ENCODE peak calls at places on chromosomes 16 and 17, in ten cellular contexts. One of them, this sample, is unnamed.

GRCh38 chr17:73508057-73508930 is 136.0 kb downstream of the SDK2 start:
- DNase-seq in progenitor cell of endocrine pancreas: no peak
- DNase-seq in RPMI7951: no peak
- DNase-seq in NCI-H226: no peak
- DNase-seq in mesothelial cell of epicardium: no peak
- DNase-seq in left ventricle myocardium inferior: no peak
- DNase-seq in KBM-7: no peak
- DNase-seq in mammary epithelial cell: no peak
- DNase-seq in stimulated activated CD4-positive, alpha-beta T cell treated with anti-CD3 and anti-CD28 coated beads, Interleukin-12 subunit alpha, Interleukin-12 subunit beta, amount 100 ng/mL, for 48 hours: no peak
- DNase-seq in activated gamma-delta T cell treated with Interleukin-2 at 50 U/mL for 16 hours: no peak
- DNase-seq in this sample: no peak

GRCh38 chr17:40157972-40158371 is 17.6 kb downstream of the CASC3 start:
- DNase-seq in progenitor cell of endocrine pancreas: no peak
- DNase-seq in RPMI7951: no peak
- DNase-seq in NCI-H226: no peak
- DNase-seq in mesothelial cell of epicardium: no peak
- DNase-seq in left ventricle myocardium inferior: no peak
- DNase-seq in KBM-7: peak; percentile 39
- DNase-seq in mammary epithelial cell: no peak
- DNase-seq in stimulated activated CD4-positive, alpha-beta T cell treated with anti-CD3 and anti-CD28 coated beads, Interleukin-12 subunit alpha, Interleukin-12 subunit beta, amount 100 ng/mL, for 48 hours: no peak
- DNase-seq in activated gamma-delta T cell treated with Interleukin-2 at 50 U/mL for 16 hours: no peak
- DNase-seq in this sample: no peak

GRCh38 chr17:55266051-55266957 is 1.5 kb downstream of the HLF start:
- DNase-seq in progenitor cell of endocrine pancreas: no peak
- DNase-seq in RPMI7951: no peak
- DNase-seq in NCI-H226: no peak
- DNase-seq in mesothelial cell of epicardium: no peak
- DNase-seq in left ventricle myocardium inferior: no peak
- DNase-seq in KBM-7: no peak
- DNase-seq in mammary epithelial cell: no peak
- DNase-seq in stimulated activated CD4-positive, alpha-beta T cell treated with anti-CD3 and anti-CD28 coated beads, Interleukin-12 subunit alpha, Interleukin-12 subunit beta, amount 100 ng/mL, for 48 hours: no peak
- DNase-seq in activated gamma-delta T cell treated with Interleukin-2 at 50 U/mL for 16 hours: no peak
- DNase-seq in this sample: no peak

GRCh38 chr17:19796457-19796856 is 48.4 kb upstream of the ALDH3A1 start:
- DNase-seq in progenitor cell of endocrine pancreas: no peak
- DNase-seq in RPMI7951: no peak
- DNase-seq in NCI-H226: no peak
- DNase-seq in mesothelial cell of epicardium: no peak
- DNase-seq in left ventricle myocardium inferior: no peak
- DNase-seq in KBM-7: no peak
- DNase-seq in mammary epithelial cell: no peak
- DNase-seq in stimulated activated CD4-positive, alpha-beta T cell treated with anti-CD3 and anti-CD28 coated beads, Interleukin-12 subunit alpha, Interleukin-12 subunit beta, amount 100 ng/mL, for 48 hours: no peak
- DNase-seq in activated gamma-delta T cell treated with Interleukin-2 at 50 U/mL for 16 hours: no peak
- DNase-seq in this sample: no peak

GRCh38 chr17:75684924-75685323 is 17.8 kb downstream of the SAP30BP start:
- DNase-seq in progenitor cell of endocrine pancreas: no peak
- DNase-seq in RPMI7951: peak; percentile 50
- DNase-seq in NCI-H226: peak; percentile 99
- DNase-seq in mesothelial cell of epicardium: peak; percentile 55
- DNase-seq in left ventricle myocardium inferior: no peak
- DNase-seq in KBM-7: no peak
- DNase-seq in mammary epithelial cell: peak; percentile 97
- DNase-seq in stimulated activated CD4-positive, alpha-beta T cell treated with anti-CD3 and anti-CD28 coated beads, Interleukin-12 subunit alpha, Interleukin-12 subunit beta, amount 100 ng/mL, for 48 hours: no peak
- DNase-seq in activated gamma-delta T cell treated with Interleukin-2 at 50 U/mL for 16 hours: no peak
- DNase-seq in this sample: no peak

GRCh38 chr17:42221886-42222745 is 27.8 kb upstream of the GHDC start:
- DNase-seq in progenitor cell of endocrine pancreas: no peak
- DNase-seq in RPMI7951: peak; percentile 20
- DNase-seq in NCI-H226: peak; percentile 9
- DNase-seq in mesothelial cell of epicardium: no peak
- DNase-seq in left ventricle myocardium inferior: peak; percentile 36
- DNase-seq in KBM-7: peak; percentile 81
- DNase-seq in mammary epithelial cell: peak; percentile 17
- DNase-seq in stimulated activated CD4-positive, alpha-beta T cell treated with anti-CD3 and anti-CD28 coated beads, Interleukin-12 subunit alpha, Interleukin-12 subunit beta, amount 100 ng/mL, for 48 hours: peak; percentile 33
- DNase-seq in activated gamma-delta T cell treated with Interleukin-2 at 50 U/mL for 16 hours: peak; percentile 48
- DNase-seq in this sample: peak; percentile 52

GRCh38 chr17:76074390-76075363 is at the start of gene GALR2:
- DNase-seq in progenitor cell of endocrine pancreas: no peak
- DNase-seq in RPMI7951: no peak
- DNase-seq in NCI-H226: no peak
- DNase-seq in mesothelial cell of epicardium: no peak
- DNase-seq in left ventricle myocardium inferior: no peak
- DNase-seq in KBM-7: no peak
- DNase-seq in mammary epithelial cell: no peak
- DNase-seq in stimulated activated CD4-positive, alpha-beta T cell treated with anti-CD3 and anti-CD28 coated beads, Interleukin-12 subunit alpha, Interleukin-12 subunit beta, amount 100 ng/mL, for 48 hours: no peak
- DNase-seq in activated gamma-delta T cell treated with Interleukin-2 at 50 U/mL for 16 hours: no peak
- DNase-seq in this sample: no peak

GRCh38 chr17:51761105-51761504 is 397.4 kb downstream of the CA10 start:
- DNase-seq in progenitor cell of endocrine pancreas: no peak
- DNase-seq in RPMI7951: peak; percentile 6
- DNase-seq in NCI-H226: no peak
- DNase-seq in mesothelial cell of epicardium: no peak
- DNase-seq in left ventricle myocardium inferior: no peak
- DNase-seq in KBM-7: no peak
- DNase-seq in mammary epithelial cell: no peak
- DNase-seq in stimulated activated CD4-positive, alpha-beta T cell treated with anti-CD3 and anti-CD28 coated beads, Interleukin-12 subunit alpha, Interleukin-12 subunit beta, amount 100 ng/mL, for 48 hours: no peak
- DNase-seq in activated gamma-delta T cell treated with Interleukin-2 at 50 U/mL for 16 hours: no peak
- DNase-seq in this sample: no peak

GRCh38 chr17:38605852-38606645 is at the start of gene SRCIN1:
- DNase-seq in progenitor cell of endocrine pancreas: peak; percentile 67
- DNase-seq in RPMI7951: peak; percentile 25
- DNase-seq in NCI-H226: no peak
- DNase-seq in mesothelial cell of epicardium: no peak
- DNase-seq in left ventricle myocardium inferior: peak; percentile 62
- DNase-seq in KBM-7: peak; percentile 60
- DNase-seq in mammary epithelial cell: peak; percentile 16
- DNase-seq in stimulated activated CD4-positive, alpha-beta T cell treated with anti-CD3 and anti-CD28 coated beads, Interleukin-12 subunit alpha, Interleukin-12 subunit beta, amount 100 ng/mL, for 48 hours: peak; percentile 20
- DNase-seq in activated gamma-delta T cell treated with Interleukin-2 at 50 U/mL for 16 hours: peak; percentile 27
- DNase-seq in this sample: peak; percentile 83

GRCh38 chr16:565420-566330 is 1.1 kb upstream of the NHLRC4 start:
- DNase-seq in progenitor cell of endocrine pancreas: no peak
- DNase-seq in RPMI7951: no peak
- DNase-seq in NCI-H226: peak; percentile 55
- DNase-seq in mesothelial cell of epicardium: no peak
- DNase-seq in left ventricle myocardium inferior: no peak
- DNase-seq in KBM-7: no peak
- DNase-seq in mammary epithelial cell: no peak
- DNase-seq in stimulated activated CD4-positive, alpha-beta T cell treated with anti-CD3 and anti-CD28 coated beads, Interleukin-12 subunit alpha, Interleukin-12 subunit beta, amount 100 ng/mL, for 48 hours: no peak
- DNase-seq in activated gamma-delta T cell treated with Interleukin-2 at 50 U/mL for 16 hours: no peak
- DNase-seq in this sample: peak; percentile 97

GRCh38 chr17:72122668-72123495 is 2.1 kb downstream of the SOX9 start:
- DNase-seq in progenitor cell of endocrine pancreas: peak; percentile 15
- DNase-seq in RPMI7951: peak; percentile 38
- DNase-seq in NCI-H226: no peak
- DNase-seq in mesothelial cell of epicardium: no peak
- DNase-seq in left ventricle myocardium inferior: peak; percentile 29
- DNase-seq in KBM-7: no peak
- DNase-seq in mammary epithelial cell: peak; percentile 51
- DNase-seq in stimulated activated CD4-positive, alpha-beta T cell treated with anti-CD3 and anti-CD28 coated beads, Interleukin-12 subunit alpha, Interleukin-12 subunit beta, amount 100 ng/mL, for 48 hours: no peak
- DNase-seq in activated gamma-delta T cell treated with Interleukin-2 at 50 U/mL for 16 hours: no peak
- DNase-seq in this sample: peak; percentile 38

GRCh38 chr17:61378658-61379456 is 20.8 kb upstream of the TBX2 start:
- DNase-seq in progenitor cell of endocrine pancreas: no peak
- DNase-seq in RPMI7951: no peak
- DNase-seq in NCI-H226: no peak
- DNase-seq in mesothelial cell of epicardium: no peak
- DNase-seq in left ventricle myocardium inferior: no peak
- DNase-seq in KBM-7: no peak
- DNase-seq in mammary epithelial cell: no peak
- DNase-seq in stimulated activated CD4-positive, alpha-beta T cell treated with anti-CD3 and anti-CD28 coated beads, Interleukin-12 subunit alpha, Interleukin-12 subunit beta, amount 100 ng/mL, for 48 hours: no peak
- DNase-seq in activated gamma-delta T cell treated with Interleukin-2 at 50 U/mL for 16 hours: no peak
- DNase-seq in this sample: no peak

GRCh38 chr17:79843917-79844815 is 4.9 kb upstream of the CBX4 start:
- DNase-seq in progenitor cell of endocrine pancreas: peak; percentile 46
- DNase-seq in RPMI7951: peak; percentile 73
- DNase-seq in NCI-H226: peak; percentile 57
- DNase-seq in mesothelial cell of epicardium: no peak
- DNase-seq in left ventricle myocardium inferior: peak; percentile 78
- DNase-seq in KBM-7: no peak
- DNase-seq in mammary epithelial cell: peak; percentile 16
- DNase-seq in stimulated activated CD4-positive, alpha-beta T cell treated with anti-CD3 and anti-CD28 coated beads, Interleukin-12 subunit alpha, Interleukin-12 subunit beta, amount 100 ng/mL, for 48 hours: no peak
- DNase-seq in activated gamma-delta T cell treated with Interleukin-2 at 50 U/mL for 16 hours: no peak
- DNase-seq in this sample: peak; percentile 56

GRCh38 chr17:73340093-73340596 is 28.3 kb upstream of the CDC42EP4 start:
- DNase-seq in progenitor cell of endocrine pancreas: no peak
- DNase-seq in RPMI7951: peak; percentile 95
- DNase-seq in NCI-H226: peak; percentile 96
- DNase-seq in mesothelial cell of epicardium: no peak
- DNase-seq in left ventricle myocardium inferior: no peak
- DNase-seq in KBM-7: peak; percentile 38
- DNase-seq in mammary epithelial cell: peak; percentile 100
- DNase-seq in stimulated activated CD4-positive, alpha-beta T cell treated with anti-CD3 and anti-CD28 coated beads, Interleukin-12 subunit alpha, Interleukin-12 subunit beta, amount 100 ng/mL, for 48 hours: no peak
- DNase-seq in activated gamma-delta T cell treated with Interleukin-2 at 50 U/mL for 16 hours: no peak
- DNase-seq in this sample: no peak

GRCh38 chr16:7124242-7124641 is 208.4 kb upstream of the RBFOX1 start:
- DNase-seq in progenitor cell of endocrine pancreas: no peak
- DNase-seq in RPMI7951: no peak
- DNase-seq in NCI-H226: no peak
- DNase-seq in mesothelial cell of epicardium: no peak
- DNase-seq in left ventricle myocardium inferior: no peak
- DNase-seq in KBM-7: no peak
- DNase-seq in mammary epithelial cell: no peak
- DNase-seq in stimulated activated CD4-positive, alpha-beta T cell treated with anti-CD3 and anti-CD28 coated beads, Interleukin-12 subunit alpha, Interleukin-12 subunit beta, amount 100 ng/mL, for 48 hours: no peak
- DNase-seq in activated gamma-delta T cell treated with Interleukin-2 at 50 U/mL for 16 hours: no peak
- DNase-seq in this sample: no peak

GRCh38 chr17:40320771-40321501 is 12.0 kb downstream of the RARA start:
- DNase-seq in progenitor cell of endocrine pancreas: no peak
- DNase-seq in RPMI7951: peak; percentile 57
- DNase-seq in NCI-H226: peak; percentile 68
- DNase-seq in mesothelial cell of epicardium: no peak
- DNase-seq in left ventricle myocardium inferior: peak; percentile 80
- DNase-seq in KBM-7: no peak
- DNase-seq in mammary epithelial cell: no peak
- DNase-seq in stimulated activated CD4-positive, alpha-beta T cell treated with anti-CD3 and anti-CD28 coated beads, Interleukin-12 subunit alpha, Interleukin-12 subunit beta, amount 100 ng/mL, for 48 hours: no peak
- DNase-seq in activated gamma-delta T cell treated with Interleukin-2 at 50 U/mL for 16 hours: peak; percentile 47
- DNase-seq in this sample: no peak

GRCh38 chr17:50837286-50837979 is 2.0 kb downstream of the WFIKKN2 start:
- DNase-seq in progenitor cell of endocrine pancreas: no peak
- DNase-seq in RPMI7951: no peak
- DNase-seq in NCI-H226: no peak
- DNase-seq in mesothelial cell of epicardium: no peak
- DNase-seq in left ventricle myocardium inferior: no peak
- DNase-seq in KBM-7: no peak
- DNase-seq in mammary epithelial cell: no peak
- DNase-seq in stimulated activated CD4-positive, alpha-beta T cell treated with anti-CD3 and anti-CD28 coated beads, Interleukin-12 subunit alpha, Interleukin-12 subunit beta, amount 100 ng/mL, for 48 hours: no peak
- DNase-seq in activated gamma-delta T cell treated with Interleukin-2 at 50 U/mL for 16 hours: no peak
- DNase-seq in this sample: no peak

GRCh38 chr17:82876602-82877391 is 37.0 kb upstream of the ZNF750 start:
- DNase-seq in progenitor cell of endocrine pancreas: peak; percentile 38
- DNase-seq in RPMI7951: peak; percentile 64
- DNase-seq in NCI-H226: no peak
- DNase-seq in mesothelial cell of epicardium: no peak
- DNase-seq in left ventricle myocardium inferior: peak; percentile 78
- DNase-seq in KBM-7: no peak
- DNase-seq in mammary epithelial cell: peak; percentile 81
- DNase-seq in stimulated activated CD4-positive, alpha-beta T cell treated with anti-CD3 and anti-CD28 coated beads, Interleukin-12 subunit alpha, Interleukin-12 subunit beta, amount 100 ng/mL, for 48 hours: no peak
- DNase-seq in activated gamma-delta T cell treated with Interleukin-2 at 50 U/mL for 16 hours: no peak
- DNase-seq in this sample: peak; percentile 78

GRCh38 chr16:67163903-67164558 is 514 bp upstream of the HSF4 start:
- DNase-seq in progenitor cell of endocrine pancreas: no peak
- DNase-seq in RPMI7951: no peak
- DNase-seq in NCI-H226: no peak
- DNase-seq in mesothelial cell of epicardium: no peak
- DNase-seq in left ventricle myocardium inferior: no peak
- DNase-seq in KBM-7: no peak
- DNase-seq in mammary epithelial cell: no peak
- DNase-seq in stimulated activated CD4-positive, alpha-beta T cell treated with anti-CD3 and anti-CD28 coated beads, Interleukin-12 subunit alpha, Interleukin-12 subunit beta, amount 100 ng/mL, for 48 hours: no peak
- DNase-seq in activated gamma-delta T cell treated with Interleukin-2 at 50 U/mL for 16 hours: no peak
- DNase-seq in this sample: peak; percentile 39

GRCh38 chr16:56662357-56663354 is 4.9 kb downstream of the MT1F start:
- DNase-seq in progenitor cell of endocrine pancreas: no peak
- DNase-seq in RPMI7951: no peak
- DNase-seq in NCI-H226: no peak
- DNase-seq in mesothelial cell of epicardium: no peak
- DNase-seq in left ventricle myocardium inferior: no peak
- DNase-seq in KBM-7: no peak
- DNase-seq in mammary epithelial cell: no peak
- DNase-seq in stimulated activated CD4-positive, alpha-beta T cell treated with anti-CD3 and anti-CD28 coated beads, Interleukin-12 subunit alpha, Interleukin-12 subunit beta, amount 100 ng/mL, for 48 hours: no peak
- DNase-seq in activated gamma-delta T cell treated with Interleukin-2 at 50 U/mL for 16 hours: no peak
- DNase-seq in this sample: no peak

GRCh38 chr17:18225562-18226283 is at the start of gene LLGL1:
- DNase-seq in progenitor cell of endocrine pancreas: peak; percentile 37
- DNase-seq in RPMI7951: no peak
- DNase-seq in NCI-H226: no peak
- DNase-seq in mesothelial cell of epicardium: no peak
- DNase-seq in left ventricle myocardium inferior: no peak
- DNase-seq in KBM-7: peak; percentile 35
- DNase-seq in mammary epithelial cell: no peak
- DNase-seq in stimulated activated CD4-positive, alpha-beta T cell treated with anti-CD3 and anti-CD28 coated beads, Interleukin-12 subunit alpha, Interleukin-12 subunit beta, amount 100 ng/mL, for 48 hours: no peak
- DNase-seq in activated gamma-delta T cell treated with Interleukin-2 at 50 U/mL for 16 hours: no peak
- DNase-seq in this sample: no peak

GRCh38 chr16:55437627-55438026 is 41.4 kb upstream of the MMP2 start:
- DNase-seq in progenitor cell of endocrine pancreas: no peak
- DNase-seq in RPMI7951: peak; percentile 6
- DNase-seq in NCI-H226: peak; percentile 28
- DNase-seq in mesothelial cell of epicardium: no peak
- DNase-seq in left ventricle myocardium inferior: no peak
- DNase-seq in KBM-7: no peak
- DNase-seq in mammary epithelial cell: peak; percentile 94
- DNase-seq in stimulated activated CD4-positive, alpha-beta T cell treated with anti-CD3 and anti-CD28 coated beads, Interleukin-12 subunit alpha, Interleukin-12 subunit beta, amount 100 ng/mL, for 48 hours: no peak
- DNase-seq in activated gamma-delta T cell treated with Interleukin-2 at 50 U/mL for 16 hours: no peak
- DNase-seq in this sample: no peak

GRCh38 chr17:19386974-19387920 is at the start of gene MFAP4:
- DNase-seq in progenitor cell of endocrine pancreas: no peak
- DNase-seq in RPMI7951: peak; percentile 71
- DNase-seq in NCI-H226: no peak
- DNase-seq in mesothelial cell of epicardium: peak; percentile 75
- DNase-seq in left ventricle myocardium inferior: peak; percentile 74
- DNase-seq in KBM-7: no peak
- DNase-seq in mammary epithelial cell: no peak
- DNase-seq in stimulated activated CD4-positive, alpha-beta T cell treated with anti-CD3 and anti-CD28 coated beads, Interleukin-12 subunit alpha, Interleukin-12 subunit beta, amount 100 ng/mL, for 48 hours: no peak
- DNase-seq in activated gamma-delta T cell treated with Interleukin-2 at 50 U/mL for 16 hours: no peak
- DNase-seq in this sample: peak; percentile 67

GRCh38 chr17:49928826-49929475 is 40.0 kb upstream of the DLX4 start:
- DNase-seq in progenitor cell of endocrine pancreas: no peak
- DNase-seq in RPMI7951: peak; percentile 79
- DNase-seq in NCI-H226: peak; percentile 70
- DNase-seq in mesothelial cell of epicardium: no peak
- DNase-seq in left ventricle myocardium inferior: no peak
- DNase-seq in KBM-7: no peak
- DNase-seq in mammary epithelial cell: no peak
- DNase-seq in stimulated activated CD4-positive, alpha-beta T cell treated with anti-CD3 and anti-CD28 coated beads, Interleukin-12 subunit alpha, Interleukin-12 subunit beta, amount 100 ng/mL, for 48 hours: no peak
- DNase-seq in activated gamma-delta T cell treated with Interleukin-2 at 50 U/mL for 16 hours: no peak
- DNase-seq in this sample: no peak

GRCh38 chr16:23979982-23980381 is 144.2 kb downstream of the PRKCB start:
- DNase-seq in progenitor cell of endocrine pancreas: no peak
- DNase-seq in RPMI7951: no peak
- DNase-seq in NCI-H226: no peak
- DNase-seq in mesothelial cell of epicardium: no peak
- DNase-seq in left ventricle myocardium inferior: no peak
- DNase-seq in KBM-7: no peak
- DNase-seq in mammary epithelial cell: no peak
- DNase-seq in stimulated activated CD4-positive, alpha-beta T cell treated with anti-CD3 and anti-CD28 coated beads, Interleukin-12 subunit alpha, Interleukin-12 subunit beta, amount 100 ng/mL, for 48 hours: no peak
- DNase-seq in activated gamma-delta T cell treated with Interleukin-2 at 50 U/mL for 16 hours: no peak
- DNase-seq in this sample: no peak

GRCh38 chr16:424033-424622 is 1.3 kb upstream of the RAB11FIP3 start:
- DNase-seq in progenitor cell of endocrine pancreas: no peak
- DNase-seq in RPMI7951: peak; percentile 97
- DNase-seq in NCI-H226: peak; percentile 100
- DNase-seq in mesothelial cell of epicardium: no peak
- DNase-seq in left ventricle myocardium inferior: peak; percentile 46
- DNase-seq in KBM-7: no peak
- DNase-seq in mammary epithelial cell: peak; percentile 93
- DNase-seq in stimulated activated CD4-positive, alpha-beta T cell treated with anti-CD3 and anti-CD28 coated beads, Interleukin-12 subunit alpha, Interleukin-12 subunit beta, amount 100 ng/mL, for 48 hours: no peak
- DNase-seq in activated gamma-delta T cell treated with Interleukin-2 at 50 U/mL for 16 hours: no peak
- DNase-seq in this sample: peak; percentile 48

GRCh38 chr17:79188048-79188447 is 113.4 kb downstream of the ENGASE start:
- DNase-seq in progenitor cell of endocrine pancreas: peak; percentile 37
- DNase-seq in RPMI7951: no peak
- DNase-seq in NCI-H226: no peak
- DNase-seq in mesothelial cell of epicardium: no peak
- DNase-seq in left ventricle myocardium inferior: no peak
- DNase-seq in KBM-7: peak; percentile 27
- DNase-seq in mammary epithelial cell: no peak
- DNase-seq in stimulated activated CD4-positive, alpha-beta T cell treated with anti-CD3 and anti-CD28 coated beads, Interleukin-12 subunit alpha, Interleukin-12 subunit beta, amount 100 ng/mL, for 48 hours: no peak
- DNase-seq in activated gamma-delta T cell treated with Interleukin-2 at 50 U/mL for 16 hours: no peak
- DNase-seq in this sample: peak; percentile 55

GRCh38 chr16:1461146-1461545 is 13.7 kb downstream of the CLCN7 start:
- DNase-seq in progenitor cell of endocrine pancreas: no peak
- DNase-seq in RPMI7951: no peak
- DNase-seq in NCI-H226: no peak
- DNase-seq in mesothelial cell of epicardium: peak; percentile 18
- DNase-seq in left ventricle myocardium inferior: no peak
- DNase-seq in KBM-7: no peak
- DNase-seq in mammary epithelial cell: no peak
- DNase-seq in stimulated activated CD4-positive, alpha-beta T cell treated with anti-CD3 and anti-CD28 coated beads, Interleukin-12 subunit alpha, Interleukin-12 subunit beta, amount 100 ng/mL, for 48 hours: no peak
- DNase-seq in activated gamma-delta T cell treated with Interleukin-2 at 50 U/mL for 16 hours: no peak
- DNase-seq in this sample: peak; percentile 32